ENCODE peak calls at places on chromosomes 4 and X, in six cellular contexts. Z, G, S, R, L and E are unnamed samples.

GRCh38 chrX:17475820-17476219 is 100.8 kb downstream of the NHS start:
- DNase-seq in R (no peak), S (no peak), Z (no peak), L (no peak), G (no peak), E (no peak)

GRCh38 chr4:139655116-139655515 is 10.5 kb upstream of the MGST2 start:
- DNase-seq in G (no peak), L (no peak), S (no peak), Z (no peak), R (peak; percentile 65), E (no peak)

GRCh38 chr4:139247241-139247640 is 32.8 kb downstream of the MGARP start:
- DNase-seq in R (no peak), S (no peak), Z (no peak), L (no peak), G (no peak), E (no peak)

GRCh38 chrX:74389016-74389415 is 32.3 kb upstream of the SLC16A2 start:
- DNase-seq in S (no peak), L (no peak), Z (no peak), R (no peak), G (no peak), E (no peak)

GRCh38 chr4:78059524-78059889 is 2.4 kb downstream of the FRAS1 start:
- DNase-seq in L (peak; percentile 58), G (no peak), Z (peak; percentile 84), S (peak; percentile 76), R (peak; percentile 87), E (peak; percentile 75)

GRCh38 chr4:41079871-41080565 is 134.3 kb downstream of the APBB2 start:
- DNase-seq in L (no peak), G (no peak), R (no peak), Z (no peak), S (no peak), E (no peak)

GRCh38 chr4:175421506-175421905 is 390.6 kb downstream of the GPM6A start:
- DNase-seq in S (no peak), R (peak; percentile 0), G (no peak), Z (no peak), L (no peak), E (no peak)

GRCh38 chr4:44916406-44916805 is 190.1 kb upstream of the GNPDA2 start:
- DNase-seq in L (no peak), S (no peak), Z (no peak), R (no peak), G (no peak), E (no peak)

GRCh38 chr4:48175328-48175727 is 41.3 kb upstream of the TXK start:
- DNase-seq in G (no peak), S (no peak), R (no peak), L (no peak), Z (no peak), E (peak; percentile 63)

GRCh38 chr4:163063891-163064290 is 102.8 kb downstream of the NAF1 start:
- DNase-seq in Z (peak; percentile 63), S (no peak), R (no peak), G (no peak), L (no peak), E (no peak)

GRCh38 chr4:146577111-146577510 is 55.4 kb upstream of the SLC10A7 start:
- DNase-seq in Z (no peak), L (no peak), R (no peak), G (no peak), S (no peak), E (no peak)

GRCh38 chrX:36336746-36337145 is 417.2 kb downstream of the CFAP47 start:
- DNase-seq in R (no peak), G (no peak), S (no peak), L (no peak), Z (no peak), E (no peak)

GRCh38 chrX:110665223-110665622 is 130.4 kb downstream of the CHRDL1 start:
- DNase-seq in L (no peak), S (no peak), R (no peak), G (no peak), Z (no peak), E (no peak)

GRCh38 chr4:89609756-89610155 is 227.2 kb downstream of the SNCA start:
- DNase-seq in G (no peak), Z (no peak), R (no peak), S (no peak), L (no peak), E (no peak)

GRCh38 chrX:43836435-43837184 is 45.6 kb downstream of the MAOB start:
- DNase-seq in G (no peak), R (peak; percentile 12), L (peak; percentile 7), Z (peak; percentile 7), S (no peak), E (no peak)

GRCh38 chr4:44848466-44848865 is 122.1 kb upstream of the GNPDA2 start:
- DNase-seq in L (no peak), R (no peak), G (no peak), S (no peak), Z (no peak), E (no peak)

GRCh38 chr4:40672528-40673522 is 43.2 kb upstream of the RBM47 start:
- DNase-seq in L (peak; percentile 37), R (peak; percentile 57), Z (peak; percentile 78), G (peak; percentile 98), S (no peak), E (peak; percentile 26)

GRCh38 chr4:37890501-37891220 is at the start of gene TBC1D1:
- DNase-seq in G (no peak), S (peak; percentile 73), L (no peak), Z (no peak), R (no peak), E (peak; percentile 40)

GRCh38 chrX:24231169-24231568 is 81.6 kb downstream of the ZFX start:
- DNase-seq in Z (peak; percentile 7), G (no peak), S (no peak), L (peak; percentile 54), R (no peak), E (no peak)

GRCh38 chrX:2548731-2549423 is 48.1 kb upstream of the DHRSX start:
- DNase-seq in S (peak; percentile 53), Z (no peak), G (no peak), R (no peak), L (no peak), E (peak; percentile 44)

GRCh38 chr4:172815499-172816175 is 353.0 kb upstream of the GALNT7 start:
- DNase-seq in Z (no peak), G (no peak), S (no peak), L (no peak), R (no peak), E (no peak)

GRCh38 chr4:8506373-8507250 is 66.0 kb downstream of the TRMT44 start:
- DNase-seq in Z (no peak), G (no peak), R (no peak), L (no peak), S (no peak), E (peak; percentile 49)

GRCh38 chr4:24896977-24897376 is 15.9 kb downstream of the CCDC149 start:
- DNase-seq in G (no peak), R (no peak), S (no peak), Z (no peak), L (no peak), E (no peak)

GRCh38 chr4:140726776-140727500 is 29.2 kb downstream of the TBC1D9 start:
- DNase-seq in Z (no peak), G (no peak), L (no peak), S (no peak), R (no peak), E (no peak)

GRCh38 chrX:69016220-69016941 is 148.9 kb downstream of the PJA1 start:
- DNase-seq in L (no peak), S (peak; percentile 33), Z (no peak), G (no peak), R (no peak), E (no peak)

GRCh38 chr4:155675709-155676429 is 9.2 kb downstream of the GUCY1A1 start:
- DNase-seq in R (no peak), G (no peak), Z (no peak), L (no peak), S (no peak), E (no peak)

GRCh38 chr4:87843936-87844335 is 11.2 kb downstream of the MEPE start:
- DNase-seq in Z (no peak), S (no peak), G (no peak), R (no peak), L (no peak), E (no peak)

GRCh38 chrX:107683124-107683895 is 55.0 kb downstream of the PRPS1 start:
- DNase-seq in Z (no peak), S (no peak), R (no peak), L (no peak), G (no peak), E (no peak)

GRCh38 chrX:1190596-1191145 is 21.8 kb downstream of the CRLF2 start:
- DNase-seq in Z (no peak), R (no peak), L (no peak), G (no peak), S (peak; percentile 28), E (no peak)

GRCh38 chr4:171002246-171002645 is 811.0 kb upstream of the GALNTL6 start:
- DNase-seq in S (no peak), Z (no peak), L (no peak), R (no peak), G (no peak), E (no peak)
- TF ChIP-seq ATF3 in S (no peak), Z (no peak), L (no peak), R (no peak), G (no peak), E (no peak)

DNA sequence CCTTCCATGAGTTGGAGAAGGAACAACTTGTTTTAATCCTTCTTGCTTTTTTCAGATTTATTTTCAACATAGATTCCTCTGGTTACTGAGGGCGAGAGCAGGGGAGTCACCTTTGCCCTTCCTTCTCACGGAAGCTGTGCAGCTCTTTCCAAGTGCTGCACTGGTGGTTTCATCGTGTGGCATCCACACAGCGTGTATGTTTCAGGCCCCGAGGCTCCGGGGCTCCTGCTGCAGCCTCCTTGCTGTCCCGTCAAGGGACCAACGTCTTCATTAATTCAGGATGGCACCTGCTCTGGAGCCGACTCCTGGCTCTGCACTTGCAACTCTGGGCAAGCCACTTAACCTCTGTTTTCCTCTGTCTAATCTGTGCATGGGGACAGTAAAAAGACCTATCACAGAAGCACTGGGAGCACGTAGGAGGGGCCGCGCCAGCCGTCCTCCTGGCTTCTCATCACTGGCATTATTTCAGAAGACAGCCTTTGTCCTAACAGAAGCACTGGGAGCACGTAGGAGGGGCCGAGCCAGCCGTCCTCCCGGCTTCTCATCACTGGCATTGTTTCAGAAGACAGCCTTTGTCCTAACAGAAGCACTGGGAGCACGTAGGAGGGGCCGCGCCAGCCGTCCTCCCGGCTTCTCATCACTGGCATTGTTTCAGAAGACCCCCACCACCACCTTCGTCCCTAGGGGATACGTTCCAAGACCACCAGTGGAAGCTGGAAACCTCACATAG is 117.8 kb upstream of the NKX1-1 start:
- DNase-seq in R (no peak), G (no peak), S (no peak), L (no peak), Z (no peak), E (no peak)
- TF ChIP-seq ATF3 in R (no peak), G (no peak), S (no peak), L (no peak), Z (no peak), E (no peak)

DNA sequence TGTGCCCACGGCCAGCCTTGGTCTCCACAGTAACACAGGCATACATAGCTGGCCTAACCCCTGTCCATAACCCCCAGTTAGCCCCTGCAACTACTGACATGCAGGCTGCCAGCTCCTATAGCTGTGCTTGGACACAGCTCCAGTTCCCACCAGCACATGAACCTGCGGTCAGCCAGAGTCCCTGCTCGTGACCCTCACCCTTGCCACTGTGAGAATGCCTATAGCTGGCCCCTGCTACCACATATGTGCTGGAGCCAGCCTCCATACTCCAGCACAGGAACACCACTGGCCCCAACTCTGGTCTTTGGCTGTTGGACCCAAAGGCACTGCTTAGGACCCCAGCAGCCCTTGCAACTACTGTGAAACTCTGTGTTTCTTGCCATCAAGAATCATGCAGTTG is 930.9 kb downstream of the ADGRL3 start:
- DNase-seq in Z (no peak), R (no peak), S (no peak), L (no peak), G (no peak), E (no peak)
- TF ChIP-seq ATF3 in Z (no peak), R (no peak), S (no peak), L (no peak), G (no peak), E (no peak)

GRCh38 chrX:18937173-18937572 is 46.7 kb downstream of the PHKA2 start:
- DNase-seq in R (no peak), L (no peak), S (no peak), G (no peak), Z (no peak), E (no peak)
- TF ChIP-seq ATF3 in R (no peak), L (no peak), S (no peak), G (no peak), Z (no peak), E (no peak)